ENCODE peak calls at places on chromosomes 1 and 21, in four cellular contexts. S is right lobe of liver, B is fibroblast of lung, G is breast epithelium. M is an unnamed sample. For H3K27me3, the result is how much of the 10 kb centered on the place peaks cover.

GRCh38 chr21:36155603-36156338 is 853 bp upstream of the DOP1B start:
- DNase-seq in S (peak), B (no peak), G (peak), M (peak)

GRCh38 chr21:25054689-25055088 is 552.6 kb downstream of the MRPL39 start:
- DNase-seq in S (no peak), B (no peak), G (no peak), M (no peak)

GRCh38 chr1:208178091-208178529 is 66.1 kb downstream of the PLXNA2 start:
- DNase-seq in S (peak), B (no peak), G (no peak), M (peak)

GRCh38 chr1:6239213-6239752 is 3.5 kb upstream of the ICMT start:
- DNase-seq in S (no peak), B (no peak), G (no peak), M (no peak)

GRCh38 chr21:33662046-33662445 is 19.7 kb downstream of the ITSN1 start:
- DNase-seq in S (no peak), B (no peak), G (no peak), M (no peak)

GRCh38 chr1:205061665-205062069 is 18.7 kb downstream of the CNTN2 start:
- DNase-seq in S (peak), B (peak), G (peak), M (peak)

GRCh38 chr21:35995522-35996088 is 64.7 kb downstream of the SETD4 start:
- DNase-seq in S (no peak), B (no peak), G (no peak), M (no peak)

GRCh38 chr21:42436914-42437313 is 33.2 kb downstream of the UBASH3A start:
- DNase-seq in S (no peak), B (no peak), G (no peak), M (no peak)

GRCh38 chr1:158169105-158169504 is 11.6 kb upstream of the CD1D start:
- DNase-seq in S (no peak), B (no peak), G (no peak), M (no peak)

GRCh38 chr1:12147116-12147753 is 19.6 kb upstream of the TNFRSF1B start:
- DNase-seq in S (peak), B (no peak), G (no peak), M (no peak)

GRCh38 chr1:234001817-234002216 is 97.3 kb downstream of the SLC35F3 start:
- DNase-seq in S (no peak), B (no peak), G (no peak), M (no peak)

GRCh38 chr1:77282187-77282865 is 507 bp downstream of the AK5 start:
- DNase-seq in S (peak), B (peak), G (no peak), M (no peak)

GRCh38 chr1:169486281-169486904 is 649 bp upstream of the SLC19A2 start:
- DNase-seq in S (no peak), B (peak), G (no peak), M (no peak)

GRCh38 chr1:5989731-5990271 is 2.4 kb downstream of the NPHP4 start:
- DNase-seq in S (no peak), B (no peak), G (no peak), M (peak)

GRCh38 chr1:176949033-176949662 is 215.4 kb downstream of the ASTN1 start:
- DNase-seq in S (peak), B (peak), G (no peak), M (peak)

GRCh38 chr21:32499249-32500055 is 85.9 kb downstream of the TCP10L start:
- DNase-seq in S (no peak), B (peak), G (no peak), M (no peak)

GRCh38 chr1:201399018-201399351 is at the start of gene LAD1:
- DNase-seq in S (no peak), B (no peak), G (no peak), M (no peak)

GRCh38 chr1:87718241-87718950 is 389.7 kb downstream of the LMO4 start:
- DNase-seq in S (no peak), B (no peak), G (no peak), M (no peak)

GRCh38 chr1:231694465-231695077 is 68.0 kb downstream of the DISC1 start:
- DNase-seq in S (no peak), B (no peak), G (no peak), M (no peak)

GRCh38 chr1:117166076-117166475 is 44.5 kb upstream of the TRIM45 start:
- DNase-seq in S (no peak), B (peak), G (no peak), M (no peak)

GRCh38 chr21:42047821-42048613 is 23.1 kb upstream of the UMODL1 start:
- DNase-seq in S (no peak), B (peak), G (no peak), M (peak)

GRCh38 chr1:235074335-235075120 is 54.1 kb downstream of the TOMM20 start:
- DNase-seq in S (peak), B (peak), G (peak), M (no peak)

GRCh38 chr1:10726355-10726754 is 70.1 kb downstream of the CASZ1 start:
- DNase-seq in S (no peak), B (no peak), G (peak), M (peak)

GRCh38 chr1:228185641-228185965 is 20.0 kb downstream of the IBA57 start:
- DNase-seq in S (no peak), B (no peak), G (no peak), M (no peak)

GRCh38 chr1:79322511-79323027 is 316.0 kb upstream of the ADGRL4 start:
- DNase-seq in S (no peak), B (no peak), G (no peak), M (no peak)

GRCh38 chr1:192448026-192448578 is 127.5 kb upstream of the RGS1 start:
- DNase-seq in S (no peak), B (no peak), G (no peak), M (no peak)

GRCh38 chr1:100575406-100575805 is 37.5 kb downstream of the GPR88 start:
- DNase-seq in S (no peak), B (peak), G (no peak), M (no peak)

GRCh38 chr1:209674957-209675566 is at the start of gene G0S2:
- DNase-seq in S (peak), B (peak), G (no peak), M (peak)

GRCh38 chr1:200483491-200484143 is 73.8 kb upstream of the ZNF281 start:
- DNase-seq in S (peak), B (peak), G (no peak), M (no peak)

GRCh38 chr1:201603613-201604232 is 64.8 kb downstream of the NAV1 start:
- DNase-seq in S (no peak), B (no peak), G (no peak), M (no peak)

GRCh38 chr21:29585462-29585861 is 286.7 kb downstream of the BACH1 start:
- DNase-seq in S (no peak), B (no peak), G (no peak), M (no peak)

GRCh38 chr1:60583696-60584095 is 498.7 kb upstream of the NFIA start:
- DNase-seq in S (no peak), B (no peak), G (no peak), M (no peak)

GRCh38 chr1:117735045-117735992 is 129.5 kb downstream of the TENT5C start:
- DNase-seq in S (no peak), B (peak), G (no peak), M (no peak)

GRCh38 chr1:169117599-169117998 is 11.1 kb downstream of the ATP1B1 start:
- DNase-seq in S (no peak), B (no peak), G (no peak), M (no peak)

GRCh38 chr1:65179148-65179547 is 31.1 kb downstream of the AK4 start:
- DNase-seq in S (no peak), B (no peak), G (no peak), M (no peak)

GRCh38 chr21:16588433-16588860 is 858.7 kb downstream of the USP25 start:
- DNase-seq in S (peak), B (peak), G (peak), M (peak)

GRCh38 chr1:70227439-70227838 is 6.3 kb downstream of the SRSF11 start:
- DNase-seq in S (no peak), B (no peak), G (no peak), M (no peak)

GRCh38 chr1:31111290-31111951 is 45.9 kb upstream of the PUM1 start:
- DNase-seq in S (peak), B (peak), G (no peak), M (no peak)

GRCh38 chr1:44208216-44208615 is 5.1 kb upstream of the DMAP1 start:
- DNase-seq in S (no peak), B (no peak), G (no peak), M (no peak)
- H3K27me3 ChIP-seq in S (under half), B (under half), G (under half), M (under half)

GRCh38 chr1:119004129-119004527 is 16.0 kb upstream of the TBX15 start:
- DNase-seq in S (no peak), B (no peak), G (no peak), M (no peak)
- H3K27me3 ChIP-seq in S (half or more), B (half or more), G (half or more), M (under half)

DNA sequence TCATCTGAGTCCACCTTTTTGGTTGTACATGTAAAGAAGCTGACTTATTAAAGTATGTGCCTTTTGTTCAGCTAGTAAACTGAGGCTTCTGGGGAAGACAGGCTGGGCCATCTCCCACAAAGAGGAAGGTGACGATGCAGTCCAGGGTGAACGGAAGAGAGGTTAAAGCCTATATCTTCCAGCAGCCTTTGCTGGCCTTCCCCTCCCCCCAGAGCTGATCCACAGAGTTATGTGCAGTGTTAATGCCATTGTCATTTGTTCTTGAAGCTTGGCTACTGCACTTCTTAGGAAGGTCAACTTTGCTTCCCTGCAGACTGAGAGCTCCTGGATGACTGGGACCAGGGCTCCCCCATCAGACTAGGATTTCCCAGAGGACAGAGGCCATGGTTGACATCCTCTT is 2.2 kb downstream of the SLC30A2 start:
- DNase-seq in S (no peak), B (no peak), G (no peak), M (no peak)
- H3K27me3 ChIP-seq in S (under half), B (under half), G (half or more), M (under half)

GRCh38 chr1:155126494-155127104 is 1.1 kb upstream of the EFNA1 start:
- DNase-seq in S (peak), B (peak), G (peak), M (peak)
- H3K27me3 ChIP-seq in S (under half), B (half or more), G (under half), M (under half)

GRCh38 chr1:47390843-47391242 is 25.2 kb upstream of the FOXE3 start:
- DNase-seq in S (no peak), B (no peak), G (no peak), M (no peak)

GRCh38 chr1:47387921-47388509 is 28.1 kb upstream of the FOXE3 start:
- DNase-seq in S (no peak), B (no peak), G (no peak), M (no peak)

GRCh38 chr1:47388548-47389238 is 27.4 kb upstream of the FOXE3 start:
- DNase-seq in S (peak), B (peak), G (no peak), M (peak)

GRCh38 chr1:47393141-47393540 is 22.9 kb upstream of the FOXE3 start:
- DNase-seq in S (no peak), B (no peak), G (no peak), M (no peak)

GRCh38 chr1:47389735-47390134 is 26.4 kb upstream of the FOXE3 start:
- DNase-seq in S (no peak), B (no peak), G (no peak), M (no peak)
- H3K27me3 ChIP-seq in S (under half), B (under half), G (under half), M (under half)

DNA sequence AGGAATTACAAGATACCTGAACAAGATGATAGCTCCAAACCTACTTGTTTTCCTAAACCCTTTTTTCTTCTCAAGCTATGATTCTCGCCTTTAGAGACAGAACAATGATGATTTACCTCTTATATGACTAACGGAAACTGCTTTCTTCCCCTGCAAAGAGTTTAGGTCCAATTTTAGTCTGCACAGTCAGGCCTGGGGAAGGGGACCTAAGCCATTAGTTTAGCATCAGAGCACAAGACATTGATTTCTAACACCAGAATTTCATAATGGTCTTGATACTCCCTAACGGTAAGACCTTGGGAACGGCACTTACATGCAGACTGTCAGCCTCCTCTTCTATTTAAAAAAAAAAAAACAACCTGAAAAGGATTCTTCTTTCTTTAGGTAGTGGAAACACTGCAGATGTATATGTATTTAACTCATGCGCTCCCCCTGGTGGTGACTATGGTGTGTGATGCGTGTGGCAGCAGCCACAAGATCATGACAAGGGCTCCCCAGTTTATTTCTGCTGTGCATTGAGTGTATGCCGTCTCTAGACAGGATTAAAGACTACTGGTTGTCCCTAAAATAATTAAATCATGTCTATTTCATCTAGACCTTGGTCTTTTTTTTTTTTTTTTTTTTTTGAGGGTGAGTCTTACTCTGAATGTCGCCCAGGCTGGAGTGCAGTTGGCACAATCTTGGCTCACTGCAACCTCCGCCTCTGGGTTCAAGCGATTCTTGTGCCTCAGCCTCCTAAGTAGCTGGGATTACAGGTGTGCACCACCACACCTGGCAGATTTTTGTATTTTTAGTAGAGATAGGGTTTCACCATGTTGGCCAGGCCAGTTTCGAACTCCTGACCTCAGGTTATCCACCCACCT is 37.3 kb upstream of the TMEM222 start:
- DNase-seq in S (peak), B (peak), G (peak), M (peak)
- H3K27me3 ChIP-seq in S (under half), B (under half), G (under half), M (under half)

DNA sequence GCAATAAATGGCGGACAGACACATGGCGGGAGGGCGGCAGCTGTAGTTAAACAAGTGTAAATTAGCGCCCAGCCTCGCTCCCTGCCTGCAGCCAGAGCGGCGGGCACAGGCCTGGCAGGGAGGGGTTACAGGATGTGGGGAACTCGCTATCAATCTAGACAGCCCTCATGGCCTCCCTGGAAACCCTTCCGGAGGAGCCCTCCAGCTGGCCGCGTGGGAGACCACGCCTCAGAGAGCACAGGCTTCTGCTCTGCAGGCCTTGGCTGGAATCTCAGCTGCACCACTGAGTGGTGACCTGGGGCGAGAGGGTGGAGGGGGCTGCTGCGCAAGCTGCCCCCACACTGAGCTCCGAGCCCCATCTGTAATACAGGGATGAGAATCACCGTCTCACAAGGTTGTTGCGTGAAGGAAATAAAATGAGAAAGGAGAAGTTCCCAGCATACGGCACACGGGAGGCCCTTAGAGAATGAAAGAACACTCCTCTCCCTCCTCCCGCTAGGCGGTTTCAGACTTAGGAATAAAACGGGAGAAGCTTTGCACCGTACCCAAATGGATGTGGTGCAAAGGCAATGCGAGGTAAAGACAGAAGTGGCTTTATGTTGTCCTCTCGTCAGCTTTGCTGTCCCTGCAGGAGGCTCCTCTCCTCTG is 167.3 kb upstream of the POU3F1 start:
- DNase-seq in S (no peak), B (no peak), G (no peak), M (no peak)
- H3K27me3 ChIP-seq in S (under half), B (under half), G (under half), M (under half)

GRCh38 chr1:156648496-156648895 is 6.6 kb downstream of the BCAN start:
- DNase-seq in S (no peak), B (no peak), G (no peak), M (no peak)
- H3K27me3 ChIP-seq in S (under half), B (half or more), G (under half), M (under half)